ENCODE peak calls at places on chromosomes 11 and 22, in four cellular contexts. Y is esophagus squamous epithelium; C is CD4-positive, alpha-beta T cell; E is Calu3. K is an unnamed sample.

GRCh38 chr11:130729678-130730300 is 186.5 kb downstream of the SNX19 start:
- DNase-seq in Y (no peak), C (no peak), E (no peak), K (no peak)

GRCh38 chr11:61042961-61043540 is 59.2 kb upstream of the CD5 start:
- DNase-seq in Y (no peak), C (no peak), E (no peak), K (no peak)

GRCh38 chr11:12358302-12359188 is 18.8 kb upstream of the PARVA start:
- DNase-seq in Y (no peak), C (no peak), E (no peak), K (no peak)

GRCh38 chr22:22556995-22557925 is 1.8 kb downstream of the PRAME start:
- DNase-seq in Y (no peak), C (no peak), E (no peak), K (no peak)

GRCh38 chr22:19896665-19897355 is 42.1 kb upstream of the GNB1L start:
- DNase-seq in Y (no peak), C (peak), E (no peak), K (no peak)

GRCh38 chr11:79047356-79047755 is 393.5 kb downstream of the TENM4 start:
- DNase-seq in Y (no peak), C (no peak), E (no peak), K (no peak)

GRCh38 chr11:33248416-33248957 is 8.7 kb upstream of the HIPK3 start:
- DNase-seq in Y (no peak), C (no peak), E (no peak), K (no peak)

GRCh38 chr22:25148149-25148691 is 51.4 kb upstream of the CRYBB3 start:
- DNase-seq in Y (no peak), C (no peak), E (no peak), K (no peak)

GRCh38 chr11:2789331-2789730 is 89.5 kb upstream of the KCNQ1OT1 start:
- DNase-seq in Y (no peak), C (no peak), E (no peak), K (peak)

GRCh38 chr22:40076702-40077645 is 82.2 kb downstream of the FAM83F start:
- DNase-seq in Y (no peak), C (no peak), E (no peak), K (no peak)

GRCh38 chr22:25760294-25760693 is 18.3 kb downstream of the MYO18B start:
- DNase-seq in Y (no peak), C (no peak), E (no peak), K (no peak)

GRCh38 chr11:74464746-74465145 is 2.6 kb downstream of the KCNE3 start:
- DNase-seq in Y (no peak), C (no peak), E (no peak), K (no peak)

GRCh38 chr11:59135648-59136461 is 6.8 kb upstream of the FAM111A start:
- DNase-seq in Y (peak), C (peak), E (peak), K (peak)

GRCh38 chr22:31490496-31490925 is 869 bp upstream of the EIF4ENIF1 start:
- DNase-seq in Y (peak), C (peak), E (peak), K (peak)

GRCh38 chr22:48244388-48245118 is 1482.1 kb downstream of the TBC1D22A start:
- DNase-seq in Y (no peak), C (no peak), E (no peak), K (no peak)

GRCh38 chr11:8098361-8098760 is 17.4 kb downstream of the TUB start:
- DNase-seq in Y (no peak), C (no peak), E (no peak), K (no peak)

GRCh38 chr22:20039683-20040325 is 18.9 kb downstream of the TANGO2 start:
- DNase-seq in Y (no peak), C (no peak), E (no peak), K (no peak)

GRCh38 chr11:101327908-101328307 is 198.3 kb upstream of the PGR start:
- DNase-seq in Y (no peak), C (no peak), E (no peak), K (no peak)

GRCh38 chr11:69430566-69430965 is 50.9 kb upstream of the LINC01488 start:
- DNase-seq in Y (no peak), C (no peak), E (no peak), K (no peak)

GRCh38 chr11:101043940-101044339 is 85.7 kb downstream of the PGR start:
- DNase-seq in Y (no peak), C (no peak), E (no peak), K (no peak)

GRCh38 chr11:748007-748359 is 719 bp downstream of the TALDO1 start:
- DNase-seq in Y (no peak), C (no peak), E (no peak), K (no peak)

GRCh38 chr11:4466168-4466891 is 16.1 kb upstream of the OR52K1 start:
- DNase-seq in Y (no peak), C (no peak), E (no peak), K (no peak)

GRCh38 chr11:91871791-91872190 is 352.8 kb upstream of the FAT3 start:
- DNase-seq in Y (no peak), C (no peak), E (no peak), K (no peak)

GRCh38 chr11:13134886-13135285 is 125.8 kb downstream of the RASSF10 start:
- DNase-seq in Y (no peak), C (no peak), E (no peak), K (no peak)

GRCh38 chr11:57779275-57779674 is 17.7 kb downstream of the CTNND1 start:
- DNase-seq in Y (no peak), C (no peak), E (peak), K (no peak)

GRCh38 chr11:15446929-15447328 is 332.2 kb downstream of the INSC start:
- DNase-seq in Y (no peak), C (no peak), E (no peak), K (no peak)

GRCh38 chr11:118696673-118697226 is 17.3 kb upstream of the TREH start:
- DNase-seq in Y (no peak), C (no peak), E (no peak), K (no peak)

GRCh38 chr11:9573775-9574555 is 495 bp downstream of the WEE1 start:
- DNase-seq in Y (no peak), C (no peak), E (no peak), K (peak)

GRCh38 chr22:32708835-32709234 is 92.7 kb upstream of the TIMP3 start:
- DNase-seq in Y (no peak), C (no peak), E (no peak), K (no peak)

GRCh38 chr22:21845558-21846452 is 21.6 kb downstream of the MAPK1 start:
- DNase-seq in Y (no peak), C (no peak), E (no peak), K (no peak)

GRCh38 chr22:23217171-23218052 is 37.1 kb downstream of the BCR start:
- DNase-seq in Y (no peak), C (no peak), E (no peak), K (no peak)

GRCh38 chr11:9231848-9232177 is 33.3 kb downstream of the DENND5A start:
- DNase-seq in Y (no peak), C (no peak), E (no peak), K (no peak)

GRCh38 chr22:34502821-34503220 is 563.1 kb upstream of the ISX start:
- DNase-seq in Y (no peak), C (no peak), E (no peak), K (no peak)

GRCh38 chr11:66950113-66950535 is 8.1 kb downstream of the PC start:
- DNase-seq in Y (no peak), C (no peak), E (peak), K (no peak)

GRCh38 chr11:27218498-27219038 is 144.4 kb downstream of the CCDC34 start:
- DNase-seq in Y (no peak), C (no peak), E (no peak), K (no peak)

GRCh38 chr11:134360050-134360835 is 28.5 kb downstream of the GLB1L2 start:
- DNase-seq in Y (no peak), C (peak), E (peak), K (peak)

GRCh38 chr22:45889093-45889538 is 87.8 kb downstream of the WNT7B start:
- DNase-seq in Y (no peak), C (no peak), E (no peak), K (no peak)

GRCh38 chr11:45500457-45500856 is 165.0 kb downstream of the CHST1 start:
- DNase-seq in Y (no peak), C (no peak), E (no peak), K (no peak)

GRCh38 chr22:41445171-41446056 is 1.2 kb downstream of the TOB2 start:
- DNase-seq in Y (no peak), C (no peak), E (no peak), K (no peak)

GRCh38 chr11:43685483-43685882 is 4.9 kb downstream of the HSD17B12 start:
- DNase-seq in Y (no peak), C (no peak), E (no peak), K (no peak)
- TF ChIP-seq CTCF in Y (no peak), C (no peak), E (no peak), K (no peak)

DNA sequence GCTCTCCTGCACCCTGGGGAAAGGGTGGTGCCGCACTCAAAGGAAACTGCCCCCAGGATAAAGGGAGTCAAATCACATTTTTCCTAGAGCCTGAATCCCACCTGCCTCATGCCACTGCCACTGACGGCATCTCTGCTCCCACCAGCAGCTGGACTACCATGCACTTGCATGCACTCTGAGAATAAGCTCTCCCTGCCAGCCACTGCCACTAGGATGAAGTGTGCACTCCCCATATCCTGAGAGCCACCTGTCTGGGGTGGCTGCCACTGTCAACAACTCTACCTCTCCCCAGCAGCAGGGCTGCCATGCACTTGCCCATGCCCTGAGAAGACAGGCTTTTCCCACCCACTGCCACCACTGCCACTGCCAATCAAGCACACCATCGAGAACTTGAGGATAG is 31.6 kb downstream of the MRGPRX4 start:
- DNase-seq in Y (no peak), C (no peak), E (no peak), K (no peak)
- TF ChIP-seq CTCF in Y (no peak), C (no peak), E (no peak), K (no peak)

GRCh38 chr11:85939099-85940015 is 84.2 kb downstream of the CCDC83 start:
- DNase-seq in Y (no peak), C (no peak), E (no peak), K (no peak)

GRCh38 chr11:85937838-85938237 is 82.7 kb downstream of the CCDC83 start:
- DNase-seq in Y (no peak), C (no peak), E (no peak), K (no peak)

GRCh38 chr11:85945296-85945695 is 90.1 kb downstream of the CCDC83 start:
- DNase-seq in Y (no peak), C (no peak), E (no peak), K (no peak)

GRCh38 chr11:85945788-85946187 is 90.6 kb downstream of the CCDC83 start:
- DNase-seq in Y (no peak), C (no peak), E (no peak), K (no peak)

GRCh38 chr11:85941380-85941973 is 86.3 kb downstream of the CCDC83 start:
- DNase-seq in Y (no peak), C (no peak), E (peak), K (no peak)
- TF ChIP-seq CTCF in Y (peak), C (no peak), E (peak), K (peak)

GRCh38 chr11:105000797-105001196 is 22.2 kb downstream of the CASP5 start:
- DNase-seq in Y (no peak), C (peak), E (no peak), K (peak)
- TF ChIP-seq CTCF in Y (peak), C (peak), E (no peak), K (peak)

GRCh38 chr22:50577987-50578775 is at the start of gene CPT1B:
- DNase-seq in Y (no peak), C (no peak), E (no peak), K (no peak)
- TF ChIP-seq CTCF in Y (no peak), C (no peak), E (no peak), K (no peak)

GRCh38 chr11:36391062-36391461 is 95.0 kb downstream of the PRR5L start:
- DNase-seq in Y (no peak), C (no peak), E (no peak), K (no peak)
- TF ChIP-seq CTCF in Y (no peak), C (no peak), E (no peak), K (no peak)

DNA sequence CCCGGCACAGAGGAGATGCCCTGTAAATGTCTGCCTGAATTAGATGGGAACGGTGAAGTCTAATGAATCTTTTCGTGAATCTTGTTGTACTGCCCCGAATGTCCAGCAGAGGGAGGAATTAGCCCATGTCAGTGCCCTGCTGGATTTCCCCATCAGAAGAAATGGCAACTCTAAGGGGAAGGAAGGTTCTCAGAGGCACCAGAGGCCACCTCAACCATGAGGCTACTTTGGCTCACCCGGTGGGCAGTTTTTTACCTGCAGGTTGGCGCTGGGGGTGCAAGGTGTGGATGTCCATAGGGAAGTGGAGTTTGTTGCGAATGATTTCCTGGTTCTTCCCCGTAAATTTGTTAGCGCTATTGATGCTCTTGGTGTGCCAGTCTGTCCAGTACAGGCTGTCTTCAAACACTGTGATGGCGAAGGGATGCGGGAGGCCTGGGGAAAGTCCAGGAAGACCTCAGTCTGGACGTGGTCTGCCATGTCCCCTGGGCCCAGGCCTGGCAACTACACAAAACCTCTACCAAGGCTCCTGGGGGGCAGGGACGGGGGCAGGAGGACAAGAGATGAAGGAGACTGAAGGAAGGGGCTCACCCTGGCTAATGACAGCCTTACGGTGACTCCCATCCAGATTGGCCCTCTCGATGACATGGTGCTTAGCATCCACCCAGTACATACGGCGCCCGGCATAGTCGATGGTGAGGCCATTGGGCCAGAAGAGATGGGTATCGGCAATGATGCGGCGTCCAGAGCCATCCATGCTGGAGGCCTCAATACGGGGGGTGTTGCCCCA is 28.5 kb downstream of the LRP4 start:
- DNase-seq in Y (no peak), C (peak), E (peak), K (peak)
- TF ChIP-seq CTCF in Y (peak), C (peak), E (peak), K (peak)

GRCh38 chr11:120305286-120305685 is 19.8 kb upstream of the TLCD5 start:
- DNase-seq in Y (no peak), C (no peak), E (peak), K (no peak)

GRCh38 chr11:120302001-120302805 is 22.9 kb upstream of the TLCD5 start:
- DNase-seq in Y (no peak), C (no peak), E (peak), K (no peak)

GRCh38 chr11:120306519-120307242 is 18.4 kb upstream of the TLCD5 start:
- DNase-seq in Y (no peak), C (no peak), E (peak), K (no peak)

GRCh38 chr11:120304526-120304925 is 20.6 kb upstream of the TLCD5 start:
- DNase-seq in Y (no peak), C (no peak), E (peak), K (no peak)

GRCh38 chr11:120303004-120303637 is 22.0 kb upstream of the TLCD5 start:
- DNase-seq in Y (no peak), C (peak), E (peak), K (peak)
- TF ChIP-seq CTCF in Y (peak), C (peak), E (peak), K (peak)

GRCh38 chr11:128894296-128894681 is 3.1 kb downstream of the KCNJ5 start:
- DNase-seq in Y (no peak), C (no peak), E (no peak), K (no peak)
- TF ChIP-seq CTCF in Y (no peak), C (no peak), E (no peak), K (no peak)

DNA sequence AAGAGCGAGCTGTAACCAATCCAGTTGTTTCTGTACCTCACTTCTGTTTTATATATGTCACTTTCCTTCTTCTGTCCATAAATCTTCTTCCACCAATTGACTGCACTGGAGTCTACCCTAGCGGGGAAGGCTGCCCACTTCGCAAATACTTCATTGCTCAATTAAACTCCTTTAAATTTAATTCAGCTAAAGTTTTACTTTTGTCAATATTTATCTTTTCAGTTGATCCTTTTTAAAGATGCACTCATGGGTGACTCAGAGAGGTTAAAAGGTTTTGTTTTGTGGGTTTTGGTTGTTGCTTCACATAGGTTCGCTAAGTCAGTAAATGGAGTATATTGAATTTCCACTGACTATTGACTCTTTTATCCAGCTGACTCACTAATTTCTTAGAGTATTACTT is 597.2 kb downstream of the DLG2 start:
- DNase-seq in Y (no peak), C (no peak), E (no peak), K (no peak)
- TF ChIP-seq CTCF in Y (no peak), C (no peak), E (no peak), K (no peak)

K was measured in natural killer cell.